ENCODE peak calls at places on chromosome 21, in eight cellular contexts. One of them, this sample, is unnamed.
A peak's percentile ranks its signal among the peaks of the same experiment; 100 is the strongest.

GRCh38 chr21:35470522-35470921 is 421.4 kb upstream of the RUNX1 start:
- DNase-seq in nucleus accumbens: no peak
- DNase-seq in activated CD4-positive, alpha-beta T cell treated with anti-CD3 and anti-CD28 coated beads, Interleukin-2, amount 10 ng/mL, durations not matched to agents 7 days and 5 days: no peak
- DNase-seq in HAP-1: no peak
- DNase-seq in caudate nucleus: no peak
- DNase-seq in activated T-helper 1 cell treated with Interleukin-2 at 50 U/mL for 16 hours: no peak
- DNase-seq in NCI-H2081: no peak
- DNase-seq in GM04503: no peak
- DNase-seq in this sample: no peak

GRCh38 chr21:28991861-28992525 is 684 bp downstream of the LTN1 start:
- DNase-seq in GM04503: no peak
- DNase-seq in activated CD4-positive, alpha-beta T cell treated with anti-CD3 and anti-CD28 coated beads, Interleukin-2, amount 10 ng/mL, durations not matched to agents 7 days and 5 days: no peak
- DNase-seq in NCI-H2081: no peak
- DNase-seq in HAP-1: peak; percentile 20
- DNase-seq in caudate nucleus: no peak
- DNase-seq in nucleus accumbens: no peak
- DNase-seq in activated T-helper 1 cell treated with Interleukin-2 at 50 U/mL for 16 hours: no peak
- DNase-seq in this sample: no peak

GRCh38 chr21:38774152-38774551 is 31.6 kb upstream of the ETS2 start:
- DNase-seq in HAP-1: no peak
- DNase-seq in nucleus accumbens: no peak
- DNase-seq in caudate nucleus: no peak
- DNase-seq in activated T-helper 1 cell treated with Interleukin-2 at 50 U/mL for 16 hours: no peak
- DNase-seq in GM04503: no peak
- DNase-seq in activated CD4-positive, alpha-beta T cell treated with anti-CD3 and anti-CD28 coated beads, Interleukin-2, amount 10 ng/mL, durations not matched to agents 7 days and 5 days: no peak
- DNase-seq in NCI-H2081: no peak
- DNase-seq in this sample: no peak

GRCh38 chr21:34774750-34775149 is 106.0 kb downstream of the CLIC6 start:
- DNase-seq in activated T-helper 1 cell treated with Interleukin-2 at 50 U/mL for 16 hours: no peak
- DNase-seq in activated CD4-positive, alpha-beta T cell treated with anti-CD3 and anti-CD28 coated beads, Interleukin-2, amount 10 ng/mL, durations not matched to agents 7 days and 5 days: no peak
- DNase-seq in nucleus accumbens: no peak
- DNase-seq in caudate nucleus: no peak
- DNase-seq in HAP-1: no peak
- DNase-seq in NCI-H2081: no peak
- DNase-seq in GM04503: no peak
- DNase-seq in this sample: no peak

GRCh38 chr21:33875026-33875695 is 40.4 kb downstream of the ATP5PO start:
- DNase-seq in caudate nucleus: no peak
- DNase-seq in activated CD4-positive, alpha-beta T cell treated with anti-CD3 and anti-CD28 coated beads, Interleukin-2, amount 10 ng/mL, durations not matched to agents 7 days and 5 days: no peak
- DNase-seq in activated T-helper 1 cell treated with Interleukin-2 at 50 U/mL for 16 hours: no peak
- DNase-seq in nucleus accumbens: no peak
- DNase-seq in NCI-H2081: no peak
- DNase-seq in GM04503: no peak
- DNase-seq in HAP-1: no peak
- DNase-seq in this sample: no peak

GRCh38 chr21:43801006-43801783 is 11.8 kb downstream of the RRP1 start:
- DNase-seq in caudate nucleus: no peak
- DNase-seq in activated CD4-positive, alpha-beta T cell treated with anti-CD3 and anti-CD28 coated beads, Interleukin-2, amount 10 ng/mL, durations not matched to agents 7 days and 5 days: no peak
- DNase-seq in NCI-H2081: no peak
- DNase-seq in nucleus accumbens: no peak
- DNase-seq in activated T-helper 1 cell treated with Interleukin-2 at 50 U/mL for 16 hours: no peak
- DNase-seq in HAP-1: no peak
- DNase-seq in GM04503: no peak
- DNase-seq in this sample: no peak

GRCh38 chr21:36929622-36930021 is 36.8 kb downstream of the HLCS start:
- DNase-seq in GM04503: no peak
- DNase-seq in activated T-helper 1 cell treated with Interleukin-2 at 50 U/mL for 16 hours: no peak
- DNase-seq in NCI-H2081: peak; percentile 23
- DNase-seq in caudate nucleus: no peak
- DNase-seq in nucleus accumbens: no peak
- DNase-seq in HAP-1: no peak
- DNase-seq in activated CD4-positive, alpha-beta T cell treated with anti-CD3 and anti-CD28 coated beads, Interleukin-2, amount 10 ng/mL, durations not matched to agents 7 days and 5 days: no peak
- DNase-seq in this sample: no peak

GRCh38 chr21:44428281-44428942 is 26.9 kb upstream of the LRRC3 start:
- DNase-seq in caudate nucleus: no peak
- DNase-seq in GM04503: no peak
- DNase-seq in activated CD4-positive, alpha-beta T cell treated with anti-CD3 and anti-CD28 coated beads, Interleukin-2, amount 10 ng/mL, durations not matched to agents 7 days and 5 days: peak; percentile 52
- DNase-seq in HAP-1: peak; percentile 36
- DNase-seq in nucleus accumbens: no peak
- DNase-seq in activated T-helper 1 cell treated with Interleukin-2 at 50 U/mL for 16 hours: peak; percentile 20
- DNase-seq in NCI-H2081: peak; percentile 1
- DNase-seq in this sample: no peak

GRCh38 chr21:44653656-44654575 is 543 bp downstream of the KRTAP12-4 start:
- DNase-seq in HAP-1: no peak
- DNase-seq in activated T-helper 1 cell treated with Interleukin-2 at 50 U/mL for 16 hours: peak; percentile 40
- DNase-seq in caudate nucleus: no peak
- DNase-seq in nucleus accumbens: no peak
- DNase-seq in activated CD4-positive, alpha-beta T cell treated with anti-CD3 and anti-CD28 coated beads, Interleukin-2, amount 10 ng/mL, durations not matched to agents 7 days and 5 days: peak; percentile 15
- DNase-seq in NCI-H2081: peak; percentile 85
- DNase-seq in GM04503: no peak
- DNase-seq in this sample: no peak

GRCh38 chr21:32412162-32412997 is at the start of gene EVA1C:
- DNase-seq in NCI-H2081: peak; percentile 60
- DNase-seq in caudate nucleus: peak; percentile 65
- DNase-seq in GM04503: no peak
- DNase-seq in HAP-1: peak; percentile 46
- DNase-seq in activated T-helper 1 cell treated with Interleukin-2 at 50 U/mL for 16 hours: peak; percentile 66
- DNase-seq in nucleus accumbens: peak; percentile 68
- DNase-seq in activated CD4-positive, alpha-beta T cell treated with anti-CD3 and anti-CD28 coated beads, Interleukin-2, amount 10 ng/mL, durations not matched to agents 7 days and 5 days: peak; percentile 57
- DNase-seq in this sample: no peak

GRCh38 chr21:38042246-38042645 is 126.0 kb upstream of the KCNJ6 start:
- DNase-seq in HAP-1: no peak
- DNase-seq in caudate nucleus: no peak
- DNase-seq in GM04503: no peak
- DNase-seq in nucleus accumbens: no peak
- DNase-seq in NCI-H2081: no peak
- DNase-seq in activated CD4-positive, alpha-beta T cell treated with anti-CD3 and anti-CD28 coated beads, Interleukin-2, amount 10 ng/mL, durations not matched to agents 7 days and 5 days: no peak
- DNase-seq in activated T-helper 1 cell treated with Interleukin-2 at 50 U/mL for 16 hours: no peak
- DNase-seq in this sample: no peak

GRCh38 chr21:34992180-34992579 is 56.9 kb downstream of the RUNX1 start:
- DNase-seq in activated CD4-positive, alpha-beta T cell treated with anti-CD3 and anti-CD28 coated beads, Interleukin-2, amount 10 ng/mL, durations not matched to agents 7 days and 5 days: no peak
- DNase-seq in NCI-H2081: no peak
- DNase-seq in caudate nucleus: no peak
- DNase-seq in activated T-helper 1 cell treated with Interleukin-2 at 50 U/mL for 16 hours: no peak
- DNase-seq in HAP-1: no peak
- DNase-seq in GM04503: no peak
- DNase-seq in nucleus accumbens: no peak
- DNase-seq in this sample: no peak

GRCh38 chr21:35529141-35529863 is 480.2 kb upstream of the RUNX1 start:
- DNase-seq in caudate nucleus: no peak
- DNase-seq in NCI-H2081: no peak
- DNase-seq in nucleus accumbens: no peak
- DNase-seq in activated T-helper 1 cell treated with Interleukin-2 at 50 U/mL for 16 hours: no peak
- DNase-seq in activated CD4-positive, alpha-beta T cell treated with anti-CD3 and anti-CD28 coated beads, Interleukin-2, amount 10 ng/mL, durations not matched to agents 7 days and 5 days: peak; percentile 44
- DNase-seq in HAP-1: no peak
- DNase-seq in GM04503: no peak
- DNase-seq in this sample: no peak

GRCh38 chr21:44038063-44038462 is 26.0 kb downstream of the TRAPPC10 start:
- DNase-seq in caudate nucleus: no peak
- DNase-seq in GM04503: no peak
- DNase-seq in nucleus accumbens: no peak
- DNase-seq in NCI-H2081: no peak
- DNase-seq in activated CD4-positive, alpha-beta T cell treated with anti-CD3 and anti-CD28 coated beads, Interleukin-2, amount 10 ng/mL, durations not matched to agents 7 days and 5 days: no peak
- DNase-seq in activated T-helper 1 cell treated with Interleukin-2 at 50 U/mL for 16 hours: no peak
- DNase-seq in HAP-1: no peak
- DNase-seq in this sample: no peak

GRCh38 chr21:16794944-16795343 is 717.9 kb upstream of the CXADR start:
- DNase-seq in activated CD4-positive, alpha-beta T cell treated with anti-CD3 and anti-CD28 coated beads, Interleukin-2, amount 10 ng/mL, durations not matched to agents 7 days and 5 days: no peak
- DNase-seq in nucleus accumbens: no peak
- DNase-seq in HAP-1: no peak
- DNase-seq in NCI-H2081: no peak
- DNase-seq in caudate nucleus: no peak
- DNase-seq in activated T-helper 1 cell treated with Interleukin-2 at 50 U/mL for 16 hours: no peak
- DNase-seq in GM04503: peak; percentile 78
- DNase-seq in this sample: peak; percentile 57

GRCh38 chr21:15520811-15521643 is 208.8 kb upstream of the USP25 start:
- DNase-seq in HAP-1: no peak
- DNase-seq in nucleus accumbens: no peak
- DNase-seq in NCI-H2081: no peak
- DNase-seq in activated CD4-positive, alpha-beta T cell treated with anti-CD3 and anti-CD28 coated beads, Interleukin-2, amount 10 ng/mL, durations not matched to agents 7 days and 5 days: no peak
- DNase-seq in activated T-helper 1 cell treated with Interleukin-2 at 50 U/mL for 16 hours: no peak
- DNase-seq in GM04503: no peak
- DNase-seq in caudate nucleus: no peak
- DNase-seq in this sample: no peak

GRCh38 chr21:45973475-45974072 is 8.0 kb upstream of the COL6A1 start:
- DNase-seq in nucleus accumbens: no peak
- DNase-seq in GM04503: no peak
- DNase-seq in activated T-helper 1 cell treated with Interleukin-2 at 50 U/mL for 16 hours: peak; percentile 53
- DNase-seq in activated CD4-positive, alpha-beta T cell treated with anti-CD3 and anti-CD28 coated beads, Interleukin-2, amount 10 ng/mL, durations not matched to agents 7 days and 5 days: peak; percentile 68
- DNase-seq in HAP-1: peak; percentile 91
- DNase-seq in caudate nucleus: no peak
- DNase-seq in NCI-H2081: peak; percentile 16
- DNase-seq in this sample: peak; percentile 69

GRCh38 chr21:21232320-21232719 is 234.1 kb downstream of the NCAM2 start:
- DNase-seq in NCI-H2081: peak; percentile 25
- DNase-seq in caudate nucleus: no peak
- DNase-seq in activated T-helper 1 cell treated with Interleukin-2 at 50 U/mL for 16 hours: no peak
- DNase-seq in HAP-1: no peak
- DNase-seq in activated CD4-positive, alpha-beta T cell treated with anti-CD3 and anti-CD28 coated beads, Interleukin-2, amount 10 ng/mL, durations not matched to agents 7 days and 5 days: no peak
- DNase-seq in GM04503: peak; percentile 2
- DNase-seq in nucleus accumbens: peak; percentile 1
- DNase-seq in this sample: peak; percentile 28

GRCh38 chr21:26212220-26212619 is 41.6 kb upstream of the APP start:
- DNase-seq in nucleus accumbens: no peak
- DNase-seq in HAP-1: peak; percentile 10
- DNase-seq in activated T-helper 1 cell treated with Interleukin-2 at 50 U/mL for 16 hours: no peak
- DNase-seq in activated CD4-positive, alpha-beta T cell treated with anti-CD3 and anti-CD28 coated beads, Interleukin-2, amount 10 ng/mL, durations not matched to agents 7 days and 5 days: no peak
- DNase-seq in caudate nucleus: no peak
- DNase-seq in NCI-H2081: no peak
- DNase-seq in GM04503: no peak
- DNase-seq in this sample: no peak

GRCh38 chr21:41110664-41111063 is 57.3 kb upstream of the BACE2 start:
- DNase-seq in caudate nucleus: no peak
- DNase-seq in nucleus accumbens: no peak
- DNase-seq in NCI-H2081: no peak
- DNase-seq in activated T-helper 1 cell treated with Interleukin-2 at 50 U/mL for 16 hours: no peak
- DNase-seq in GM04503: no peak
- DNase-seq in HAP-1: no peak
- DNase-seq in activated CD4-positive, alpha-beta T cell treated with anti-CD3 and anti-CD28 coated beads, Interleukin-2, amount 10 ng/mL, durations not matched to agents 7 days and 5 days: no peak
- DNase-seq in this sample: no peak

GRCh38 chr21:38887750-38888149 is 82.0 kb downstream of the ETS2 start:
- DNase-seq in caudate nucleus: no peak
- DNase-seq in activated CD4-positive, alpha-beta T cell treated with anti-CD3 and anti-CD28 coated beads, Interleukin-2, amount 10 ng/mL, durations not matched to agents 7 days and 5 days: no peak
- DNase-seq in nucleus accumbens: no peak
- DNase-seq in GM04503: no peak
- DNase-seq in HAP-1: no peak
- DNase-seq in activated T-helper 1 cell treated with Interleukin-2 at 50 U/mL for 16 hours: no peak
- DNase-seq in NCI-H2081: no peak
- DNase-seq in this sample: no peak

GRCh38 chr21:25039461-25040380 is 567.6 kb downstream of the MRPL39 start:
- DNase-seq in activated T-helper 1 cell treated with Interleukin-2 at 50 U/mL for 16 hours: no peak
- DNase-seq in nucleus accumbens: no peak
- DNase-seq in caudate nucleus: no peak
- DNase-seq in HAP-1: no peak
- DNase-seq in GM04503: no peak
- DNase-seq in activated CD4-positive, alpha-beta T cell treated with anti-CD3 and anti-CD28 coated beads, Interleukin-2, amount 10 ng/mL, durations not matched to agents 7 days and 5 days: no peak
- DNase-seq in NCI-H2081: peak; percentile 75
- DNase-seq in this sample: no peak

GRCh38 chr21:43287111-43287973 is 118.5 kb downstream of the CRYAA start:
- DNase-seq in activated T-helper 1 cell treated with Interleukin-2 at 50 U/mL for 16 hours: no peak
- DNase-seq in activated CD4-positive, alpha-beta T cell treated with anti-CD3 and anti-CD28 coated beads, Interleukin-2, amount 10 ng/mL, durations not matched to agents 7 days and 5 days: peak; percentile 28
- DNase-seq in GM04503: no peak
- DNase-seq in NCI-H2081: peak; percentile 17
- DNase-seq in caudate nucleus: no peak
- DNase-seq in nucleus accumbens: no peak
- DNase-seq in HAP-1: no peak
- DNase-seq in this sample: no peak

GRCh38 chr21:42037943-42038342 is 27.8 kb upstream of the ZBTB21 start:
- DNase-seq in caudate nucleus: no peak
- DNase-seq in nucleus accumbens: no peak
- DNase-seq in NCI-H2081: no peak
- DNase-seq in GM04503: no peak
- DNase-seq in activated CD4-positive, alpha-beta T cell treated with anti-CD3 and anti-CD28 coated beads, Interleukin-2, amount 10 ng/mL, durations not matched to agents 7 days and 5 days: no peak
- DNase-seq in HAP-1: no peak
- DNase-seq in activated T-helper 1 cell treated with Interleukin-2 at 50 U/mL for 16 hours: no peak
- DNase-seq in this sample: no peak

GRCh38 chr21:45303111-45303615 is 15.5 kb upstream of the POFUT2 start:
- DNase-seq in HAP-1: no peak
- DNase-seq in NCI-H2081: no peak
- DNase-seq in nucleus accumbens: no peak
- DNase-seq in GM04503: no peak
- DNase-seq in caudate nucleus: no peak
- DNase-seq in activated CD4-positive, alpha-beta T cell treated with anti-CD3 and anti-CD28 coated beads, Interleukin-2, amount 10 ng/mL, durations not matched to agents 7 days and 5 days: no peak
- DNase-seq in activated T-helper 1 cell treated with Interleukin-2 at 50 U/mL for 16 hours: no peak
- DNase-seq in this sample: no peak